ENCODE peak calls at places on chromosomes 12 and 14, in nine cellular contexts. One of them, this sample, is unnamed.

GRCh38 chr12:3107954-3108353 is 30.8 kb downstream of the TSPAN9 start:
- DNase-seq in NB4: no peak
- DNase-seq in adrenal gland: no peak
- DNase-seq in body of pancreas: no peak
- DNase-seq in IMR-90: no peak
- DNase-seq in testis: no peak
- DNase-seq in K562: no peak
- DNase-seq in suprapubic skin: no peak
- DNase-seq in stomach: no peak
- DNase-seq in this sample: no peak

GRCh38 chr12:40701756-40702155 is 9.5 kb downstream of the CNTN1 start:
- DNase-seq in testis: no peak
- DNase-seq in body of pancreas: no peak
- DNase-seq in K562: no peak
- DNase-seq in NB4: no peak
- DNase-seq in adrenal gland: no peak
- DNase-seq in suprapubic skin: no peak
- DNase-seq in stomach: no peak
- DNase-seq in IMR-90: no peak
- DNase-seq in this sample: no peak

GRCh38 chr12:133234971-133235370 is 706 bp downstream of the ANHX start:
- DNase-seq in K562: no peak
- DNase-seq in adrenal gland: no peak
- DNase-seq in stomach: no peak
- DNase-seq in NB4: no peak
- DNase-seq in body of pancreas: no peak
- DNase-seq in testis: no peak
- DNase-seq in IMR-90: no peak
- DNase-seq in suprapubic skin: no peak
- DNase-seq in this sample: no peak

GRCh38 chr12:110248096-110248447 is 33.0 kb upstream of the ATP2A2 start:
- DNase-seq in adrenal gland: no peak
- DNase-seq in stomach: peak
- DNase-seq in K562: no peak
- DNase-seq in IMR-90: no peak
- DNase-seq in NB4: no peak
- DNase-seq in body of pancreas: peak
- DNase-seq in suprapubic skin: no peak
- DNase-seq in testis: no peak
- DNase-seq in this sample: peak

GRCh38 chr12:118060301-118061010 is 523 bp downstream of the WSB2 start:
- DNase-seq in body of pancreas: peak
- DNase-seq in NB4: peak
- DNase-seq in IMR-90: no peak
- DNase-seq in testis: peak
- DNase-seq in stomach: peak
- DNase-seq in suprapubic skin: peak
- DNase-seq in adrenal gland: peak
- DNase-seq in K562: peak
- DNase-seq in this sample: peak

GRCh38 chr14:60488175-60488574 is 2.3 kb upstream of the C14orf39 start:
- DNase-seq in stomach: no peak
- DNase-seq in IMR-90: no peak
- DNase-seq in suprapubic skin: no peak
- DNase-seq in testis: no peak
- DNase-seq in K562: no peak
- DNase-seq in NB4: no peak
- DNase-seq in adrenal gland: no peak
- DNase-seq in body of pancreas: no peak
- DNase-seq in this sample: no peak

GRCh38 chr14:50462111-50462510 is 65.4 kb upstream of the CDKL1 start:
- DNase-seq in suprapubic skin: no peak
- DNase-seq in IMR-90: no peak
- DNase-seq in NB4: no peak
- DNase-seq in body of pancreas: no peak
- DNase-seq in adrenal gland: no peak
- DNase-seq in testis: no peak
- DNase-seq in stomach: no peak
- DNase-seq in K562: no peak
- DNase-seq in this sample: no peak

GRCh38 chr12:105331805-105332251 is 1.3 kb downstream of the C12orf75 start:
- DNase-seq in NB4: peak
- DNase-seq in IMR-90: no peak
- DNase-seq in testis: peak
- DNase-seq in K562: no peak
- DNase-seq in body of pancreas: no peak
- DNase-seq in adrenal gland: no peak
- DNase-seq in stomach: peak
- DNase-seq in suprapubic skin: no peak
- DNase-seq in this sample: no peak

GRCh38 chr12:67669925-67670631 is 21.5 kb downstream of the DYRK2 start:
- DNase-seq in adrenal gland: no peak
- DNase-seq in stomach: no peak
- DNase-seq in body of pancreas: no peak
- DNase-seq in suprapubic skin: no peak
- DNase-seq in IMR-90: no peak
- DNase-seq in testis: no peak
- DNase-seq in K562: no peak
- DNase-seq in NB4: no peak
- DNase-seq in this sample: no peak

GRCh38 chr14:28785096-28785952 is 18.7 kb downstream of the FOXG1 start:
- DNase-seq in suprapubic skin: no peak
- DNase-seq in IMR-90: peak
- DNase-seq in K562: no peak
- DNase-seq in body of pancreas: no peak
- DNase-seq in testis: peak
- DNase-seq in stomach: no peak
- DNase-seq in adrenal gland: no peak
- DNase-seq in NB4: no peak
- DNase-seq in this sample: no peak

GRCh38 chr14:69501362-69501964 is 16.9 kb downstream of the PLEKHD1 start:
- DNase-seq in suprapubic skin: no peak
- DNase-seq in K562: no peak
- DNase-seq in stomach: no peak
- DNase-seq in IMR-90: peak
- DNase-seq in adrenal gland: peak
- DNase-seq in NB4: no peak
- DNase-seq in body of pancreas: no peak
- DNase-seq in testis: peak
- DNase-seq in this sample: peak

GRCh38 chr12:48980389-48980952 is 2.3 kb downstream of the WNT1 start:
- DNase-seq in suprapubic skin: no peak
- DNase-seq in IMR-90: no peak
- DNase-seq in testis: no peak
- DNase-seq in NB4: peak
- DNase-seq in body of pancreas: no peak
- DNase-seq in adrenal gland: no peak
- DNase-seq in stomach: no peak
- DNase-seq in K562: no peak
- DNase-seq in this sample: no peak
- TF ChIP-seq CTCF in suprapubic skin: no peak
- TF ChIP-seq CTCF in IMR-90: no peak
- TF ChIP-seq CTCF in testis: no peak
- TF ChIP-seq CTCF in NB4: peak
- TF ChIP-seq CTCF in body of pancreas: no peak
- TF ChIP-seq CTCF in adrenal gland: no peak
- TF ChIP-seq CTCF in stomach: no peak
- TF ChIP-seq CTCF in K562: no peak
- TF ChIP-seq CTCF in this sample: no peak

GRCh38 chr14:105430535-105430934 is 10.9 kb downstream of the MTA1 start:
- DNase-seq in testis: no peak
- DNase-seq in suprapubic skin: no peak
- DNase-seq in adrenal gland: peak
- DNase-seq in body of pancreas: peak
- DNase-seq in stomach: no peak
- DNase-seq in IMR-90: peak
- DNase-seq in NB4: no peak
- DNase-seq in K562: no peak
- DNase-seq in this sample: peak
- TF ChIP-seq POLR2A in testis: no peak
- TF ChIP-seq POLR2A in suprapubic skin: no peak
- TF ChIP-seq POLR2A in adrenal gland: no peak
- TF ChIP-seq POLR2A in body of pancreas: no peak
- TF ChIP-seq POLR2A in stomach: no peak
- TF ChIP-seq POLR2A in IMR-90: no peak
- TF ChIP-seq POLR2A in NB4: no peak
- TF ChIP-seq POLR2A in K562: no peak
- TF ChIP-seq POLR2A in this sample: no peak

GRCh38 chr12:52964556-52965336 is 15.8 kb downstream of the KRT18 start:
- DNase-seq in testis: peak
- DNase-seq in IMR-90: no peak
- DNase-seq in K562: no peak
- DNase-seq in NB4: no peak
- DNase-seq in suprapubic skin: no peak
- DNase-seq in adrenal gland: no peak
- DNase-seq in stomach: no peak
- DNase-seq in body of pancreas: no peak
- DNase-seq in this sample: no peak
- TF ChIP-seq CTCF in testis: no peak
- TF ChIP-seq CTCF in IMR-90: no peak
- TF ChIP-seq CTCF in K562: no peak
- TF ChIP-seq CTCF in NB4: no peak
- TF ChIP-seq CTCF in suprapubic skin: no peak
- TF ChIP-seq CTCF in adrenal gland: no peak
- TF ChIP-seq CTCF in stomach: no peak
- TF ChIP-seq CTCF in body of pancreas: no peak
- TF ChIP-seq CTCF in this sample: no peak

DNA sequence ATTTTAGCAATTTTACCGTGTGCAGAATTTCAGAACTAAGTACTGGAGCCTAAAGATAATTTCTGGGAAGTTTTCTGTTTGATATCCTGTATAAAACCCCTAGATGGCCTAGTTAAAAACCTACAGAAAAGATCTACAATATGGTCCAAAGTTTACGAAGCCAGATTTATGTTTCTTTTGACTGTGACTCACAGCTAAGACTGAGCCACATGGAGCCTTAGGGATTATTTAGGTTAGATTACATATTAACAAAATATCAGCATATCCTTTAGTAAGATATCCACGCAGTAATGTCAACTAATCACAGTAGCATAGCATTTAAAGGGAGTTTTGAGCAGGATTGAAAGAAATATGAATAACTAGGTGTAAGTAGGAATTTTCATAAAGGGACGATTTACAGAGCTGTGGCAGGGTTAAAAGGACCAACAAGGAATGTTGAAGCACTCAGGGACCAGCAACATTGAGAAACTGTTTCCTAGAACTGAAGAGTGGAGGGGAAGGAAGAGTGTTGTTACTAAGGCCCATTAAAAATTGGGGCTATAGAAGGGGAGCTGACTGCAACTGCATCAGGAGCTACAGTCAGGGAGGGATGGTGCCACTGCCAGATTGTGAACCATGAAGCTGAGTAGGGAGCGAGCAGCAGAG is 155.5 kb downstream of the DACT1 start:
- DNase-seq in testis: no peak
- DNase-seq in adrenal gland: no peak
- DNase-seq in suprapubic skin: no peak
- DNase-seq in K562: no peak
- DNase-seq in body of pancreas: no peak
- DNase-seq in NB4: no peak
- DNase-seq in stomach: no peak
- DNase-seq in IMR-90: peak
- DNase-seq in this sample: no peak
- TF ChIP-seq POLR2A in testis: no peak
- TF ChIP-seq POLR2A in adrenal gland: no peak
- TF ChIP-seq POLR2A in suprapubic skin: no peak
- TF ChIP-seq POLR2A in K562: no peak
- TF ChIP-seq POLR2A in body of pancreas: no peak
- TF ChIP-seq POLR2A in NB4: no peak
- TF ChIP-seq POLR2A in stomach: no peak
- TF ChIP-seq POLR2A in IMR-90: no peak
- TF ChIP-seq POLR2A in this sample: no peak

DNA sequence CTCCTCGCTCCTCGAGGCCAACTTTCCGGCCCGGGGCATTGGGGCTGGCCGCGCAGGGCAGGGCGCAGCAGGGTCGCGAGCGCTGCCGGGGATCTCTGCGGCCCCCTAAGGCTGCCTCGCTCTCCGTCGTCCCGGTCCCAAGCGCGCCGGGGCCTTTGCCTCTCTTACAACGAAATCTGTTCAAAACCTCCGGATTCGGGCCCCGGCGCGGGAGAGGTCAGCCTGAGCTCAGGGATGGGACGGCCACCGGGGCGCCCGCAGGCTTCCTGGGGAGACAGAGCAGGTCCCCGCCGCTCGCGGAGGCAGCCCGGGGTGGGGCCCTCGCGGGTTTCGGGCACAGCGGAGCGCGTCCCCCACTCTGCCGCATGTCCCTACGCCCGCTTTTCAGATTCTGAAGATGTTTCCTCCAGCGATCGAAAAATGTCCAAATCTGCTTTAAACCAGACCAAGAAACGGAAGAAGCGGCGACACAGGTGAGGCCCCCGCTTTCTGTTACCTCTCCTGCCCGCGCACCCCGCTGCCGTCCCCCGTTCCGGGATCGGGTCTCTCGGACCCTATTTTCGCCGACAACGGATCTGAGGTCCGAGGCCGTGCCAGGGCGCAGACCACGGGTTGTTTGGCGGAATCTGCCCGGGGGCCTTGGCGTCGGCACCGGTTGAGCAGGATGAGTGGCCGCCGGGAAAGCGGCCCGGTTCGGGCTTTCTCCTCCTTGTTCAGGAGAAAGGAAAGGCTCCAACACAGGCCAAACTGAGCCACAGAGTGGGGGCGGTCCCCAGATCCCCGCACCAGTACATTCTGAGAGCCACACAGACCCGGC is 1.8 kb downstream of the VSX2 start:
- DNase-seq in adrenal gland: no peak
- DNase-seq in stomach: no peak
- DNase-seq in testis: no peak
- DNase-seq in K562: no peak
- DNase-seq in suprapubic skin: no peak
- DNase-seq in body of pancreas: no peak
- DNase-seq in NB4: no peak
- DNase-seq in IMR-90: no peak
- DNase-seq in this sample: peak
- TF ChIP-seq CTCF in adrenal gland: no peak
- TF ChIP-seq CTCF in stomach: no peak
- TF ChIP-seq CTCF in testis: no peak
- TF ChIP-seq CTCF in K562: no peak
- TF ChIP-seq CTCF in suprapubic skin: no peak
- TF ChIP-seq CTCF in body of pancreas: no peak
- TF ChIP-seq CTCF in NB4: no peak
- TF ChIP-seq CTCF in IMR-90: no peak
- TF ChIP-seq CTCF in this sample: no peak

DNA sequence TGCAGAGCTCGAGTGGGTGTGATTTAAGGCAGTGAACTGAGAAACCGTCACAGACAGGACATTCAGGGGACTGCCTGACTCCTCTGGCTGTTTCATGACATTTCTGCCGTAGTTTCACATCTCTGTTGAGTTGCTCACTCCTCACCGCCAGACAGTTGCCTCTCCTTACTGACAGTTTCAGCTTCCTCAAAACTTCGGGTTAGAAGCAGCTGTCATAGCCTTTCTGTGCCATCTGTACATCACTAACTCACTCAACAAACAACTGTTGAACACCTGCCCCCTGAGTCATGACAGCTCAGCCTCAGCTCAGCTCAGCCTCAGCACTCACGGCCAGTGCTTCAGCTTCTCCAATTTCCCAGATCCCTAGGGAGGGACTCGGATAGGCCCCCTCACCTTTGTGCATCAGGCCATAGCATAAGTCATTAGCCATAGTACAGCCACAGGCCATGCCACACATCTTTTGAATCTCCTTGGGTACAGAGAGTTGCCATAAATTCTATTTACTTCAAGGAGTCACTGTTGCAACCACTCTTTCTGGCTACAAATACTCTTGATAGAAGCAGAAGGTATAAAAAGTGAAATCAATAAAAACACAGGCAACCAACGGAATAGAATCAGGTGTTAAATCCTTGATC is 6.2 kb upstream of the SLC15A4 start:
- DNase-seq in adrenal gland: no peak
- DNase-seq in testis: no peak
- DNase-seq in stomach: peak
- DNase-seq in NB4: peak
- DNase-seq in body of pancreas: no peak
- DNase-seq in IMR-90: no peak
- DNase-seq in suprapubic skin: no peak
- DNase-seq in K562: no peak
- DNase-seq in this sample: no peak
- TF ChIP-seq POLR2A in adrenal gland: no peak
- TF ChIP-seq POLR2A in testis: no peak
- TF ChIP-seq POLR2A in stomach: no peak
- TF ChIP-seq POLR2A in NB4: no peak
- TF ChIP-seq POLR2A in body of pancreas: no peak
- TF ChIP-seq POLR2A in IMR-90: no peak
- TF ChIP-seq POLR2A in suprapubic skin: no peak
- TF ChIP-seq POLR2A in K562: no peak
- TF ChIP-seq POLR2A in this sample: no peak